ENCODE peak calls at places on chromosomes 7 and 10, in ten cellular contexts. W is hippocampal formation, N is left cardiac atrium, Z is MCF 10A, C is renal cortical epithelial cell, Y is mucosa of gallbladder, V is kidney tubule cell, B is progenitor cell of endocrine pancreas, Q is NCI-H1092, T is aorta. U is an unnamed sample.

GRCh38 chr7:130369831-130370230 is 10.5 kb upstream of the CPA1 start:
- DNase-seq in C (no peak), Y (no peak), T (no peak), V (no peak), N (no peak), Q (no peak), W (no peak), Z (no peak), B (no peak), U (no peak)

GRCh38 chr10:131947631-131948347 is 33.9 kb downstream of the BNIP3 start:
- DNase-seq in Y (no peak), Z (peak), W (no peak), B (no peak), N (no peak), Q (no peak), C (peak), V (peak), T (peak), U (peak)

GRCh38 chr7:154862153-154862791 is 140.7 kb downstream of the PAXIP1 start:
- DNase-seq in Q (peak), C (no peak), N (no peak), Y (no peak), V (peak), T (no peak), B (no peak), Z (no peak), W (no peak), U (no peak)

GRCh38 chr10:70786799-70787415 is 1.7 kb upstream of the TBATA start:
- DNase-seq in C (no peak), W (no peak), Z (peak), Y (no peak), Q (no peak), V (peak), T (no peak), N (no peak), B (no peak), U (no peak)

GRCh38 chr10:45080321-45080720 is 79.6 kb downstream of the ZNF22 start:
- DNase-seq in Q (no peak), Z (no peak), Y (no peak), W (no peak), B (no peak), T (no peak), V (no peak), N (peak), C (no peak), U (no peak)

GRCh38 chr10:129678186-129678585 is 211.1 kb downstream of the MGMT start:
- DNase-seq in C (no peak), B (no peak), Q (no peak), Z (no peak), V (peak), W (no peak), Y (no peak), T (no peak), N (no peak), U (no peak)

GRCh38 chr7:108045669-108046068 is 42.7 kb upstream of the LAMB1 start:
- DNase-seq in B (no peak), N (no peak), T (no peak), Z (peak), C (no peak), Y (no peak), W (no peak), Q (no peak), V (no peak), U (no peak)

GRCh38 chr7:97555845-97556431 is 175.9 kb upstream of the TAC1 start:
- DNase-seq in V (peak), W (no peak), T (no peak), N (no peak), Z (peak), Q (peak), B (no peak), C (peak), Y (peak), U (no peak)

GRCh38 chr10:118241229-118242137 is 100.6 kb downstream of the FAM204A start:
- DNase-seq in C (peak), Z (peak), W (peak), B (peak), T (peak), N (peak), V (peak), Y (peak), Q (peak), U (peak)

GRCh38 chr10:16491933-16492332 is 29.7 kb downstream of the C1QL3 start:
- DNase-seq in Q (no peak), W (no peak), Z (no peak), V (no peak), N (no peak), C (no peak), Y (no peak), B (no peak), T (no peak), U (no peak)